ENCODE peak calls at places on chromosomes 13 and 19, in four cellular contexts. B, P, I and W are unnamed samples. For H3K9me3, the result is how much of the 10 kb centered on the place peaks cover.

GRCh38 chr19:50607874-50608785 is 31.6 kb downstream of the SYT3 start:
- DNase-seq in B (peak), P (peak), I (peak), W (peak)

GRCh38 chr19:47768604-47769003 is 9.9 kb upstream of the SELENOW start:
- DNase-seq in B (no peak), P (no peak), I (no peak), W (no peak)

GRCh38 chr13:110555601-110556223 is 5.8 kb downstream of the RAB20 start:
- DNase-seq in B (no peak), P (no peak), I (peak), W (no peak)

GRCh38 chr19:36246006-36246391 is 31.1 kb downstream of the ZNF146 start:
- DNase-seq in B (no peak), P (no peak), I (no peak), W (no peak)

GRCh38 chr13:23087884-23088283 is 92.9 kb upstream of the SGCG start:
- DNase-seq in B (no peak), P (no peak), I (no peak), W (no peak)

GRCh38 chr13:106122234-106122633 is 413.2 kb downstream of the EFNB2 start:
- DNase-seq in B (no peak), P (no peak), I (no peak), W (no peak)

GRCh38 chr19:16066611-16067104 is 9.6 kb upstream of the TPM4 start:
- DNase-seq in B (peak), P (peak), I (peak), W (no peak)

GRCh38 chr13:23558675-23559536 is 11.3 kb upstream of the TNFRSF19 start:
- DNase-seq in B (no peak), P (peak), I (no peak), W (peak)

GRCh38 chr13:41614671-41615519 is 157.5 kb downstream of the RGCC start:
- DNase-seq in B (no peak), P (no peak), I (no peak), W (no peak)

GRCh38 chr19:1076951-1077350 is 10.0 kb downstream of the ARHGAP45 start:
- DNase-seq in B (peak), P (peak), I (peak), W (peak)

GRCh38 chr19:4638828-4639530 is at the start of gene TNFAIP8L1:
- DNase-seq in B (peak), P (peak), I (peak), W (peak)

GRCh38 chr13:99976502-99977115 is 5.0 kb upstream of the ZIC2 start:
- DNase-seq in B (no peak), P (no peak), I (no peak), W (no peak)

GRCh38 chr13:110298221-110298565 is 8.8 kb downstream of the COL4A1 start:
- DNase-seq in B (no peak), P (no peak), I (no peak), W (no peak)

GRCh38 chr13:113997845-113998751 is 24.2 kb upstream of the C13orf46 start:
- DNase-seq in B (no peak), P (peak), I (peak), W (peak)

GRCh38 chr19:6723738-6724137 is 3.3 kb upstream of the C3 start:
- DNase-seq in B (no peak), P (peak), I (no peak), W (peak)

GRCh38 chr19:48868196-48868886 is at the start of gene PLEKHA4:
- DNase-seq in B (no peak), P (peak), I (no peak), W (peak)

GRCh38 chr19:48870048-48870447 is 1.6 kb upstream of the PLEKHA4 start:
- DNase-seq in B (no peak), P (no peak), I (no peak), W (no peak)

GRCh38 chr19:48867922-48868195 is 558 bp downstream of the PLEKHA4 start:
- DNase-seq in B (no peak), P (no peak), I (no peak), W (no peak)

GRCh38 chr19:48867119-48867921 is 1.1 kb downstream of the PLEKHA4 start:
- DNase-seq in B (no peak), P (no peak), I (no peak), W (no peak)

GRCh38 chr19:48866692-48867091 is 1.7 kb downstream of the PLEKHA4 start:
- DNase-seq in B (no peak), P (no peak), I (no peak), W (no peak)
- H3K27ac ChIP-seq in B (no peak), P (no peak), I (peak), W (no peak)

GRCh38 chr19:44530777-44531176 is 1.3 kb upstream of the CEACAM20 start:
- DNase-seq in B (no peak), P (no peak), I (no peak), W (no peak)
- H3K9me3 ChIP-seq in B (under half), P (under half), I (under half), W (under half)

GRCh38 chr19:41319500-41320184 is 9.7 kb downstream of the CCDC97 start:
- DNase-seq in B (no peak), P (peak), I (no peak), W (no peak)
- H3K27ac ChIP-seq in B (no peak), P (no peak), I (no peak), W (no peak)

GRCh38 chr13:108220042-108220441 is 1.9 kb downstream of the ABHD13 start:
- DNase-seq in B (peak), P (peak), I (no peak), W (no peak)
- H3K9me3 ChIP-seq in B (under half), P (under half), I (under half), W (under half)

GRCh38 chr19:48814895-48815294 is 4.1 kb upstream of the BCAT2 start:
- DNase-seq in B (no peak), P (no peak), I (no peak), W (no peak)
- H3K27ac ChIP-seq in B (no peak), P (peak), I (no peak), W (peak)

DNA sequence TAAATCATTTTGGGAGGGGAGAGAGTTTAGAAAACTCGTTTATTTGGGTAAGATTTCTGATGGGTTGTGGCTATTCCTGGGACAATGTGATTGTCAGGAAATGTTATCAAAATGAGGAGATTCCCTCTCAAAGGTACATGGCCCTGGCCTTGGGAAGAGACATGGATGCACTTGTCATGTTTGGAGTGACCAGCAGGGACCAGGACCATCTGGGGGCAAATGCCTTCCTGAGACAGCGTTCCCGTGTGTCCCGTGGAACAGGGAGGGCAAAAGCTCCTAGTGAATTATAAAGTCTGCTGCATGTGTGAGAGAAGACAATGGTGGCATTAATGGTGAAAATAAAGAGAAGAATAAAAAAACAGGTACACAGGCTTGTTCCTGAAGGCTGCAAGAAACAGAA is 317.3 kb downstream of the ZNF536 start:
- DNase-seq in B (no peak), P (no peak), I (no peak), W (no peak)
- H3K9me3 ChIP-seq in B (under half), P (under half), I (under half), W (under half)

GRCh38 chr13:112859128-112859816 is 109.7 kb upstream of the MCF2L start:
- DNase-seq in B (no peak), P (no peak), I (peak), W (no peak)
- H3K27ac ChIP-seq in B (no peak), P (no peak), I (no peak), W (peak)

GRCh38 chr19:21907516-21907915 is 71.5 kb upstream of the ZNF43 start:
- DNase-seq in B (no peak), P (no peak), I (no peak), W (no peak)

GRCh38 chr19:21908066-21908465 is 72.1 kb upstream of the ZNF43 start:
- DNase-seq in B (no peak), P (no peak), I (no peak), W (no peak)

GRCh38 chr19:21900401-21900800 is 64.4 kb upstream of the ZNF43 start:
- DNase-seq in B (no peak), P (no peak), I (no peak), W (no peak)

GRCh38 chr19:21901861-21902260 is 65.9 kb upstream of the ZNF43 start:
- DNase-seq in B (no peak), P (no peak), I (no peak), W (no peak)

DNA sequence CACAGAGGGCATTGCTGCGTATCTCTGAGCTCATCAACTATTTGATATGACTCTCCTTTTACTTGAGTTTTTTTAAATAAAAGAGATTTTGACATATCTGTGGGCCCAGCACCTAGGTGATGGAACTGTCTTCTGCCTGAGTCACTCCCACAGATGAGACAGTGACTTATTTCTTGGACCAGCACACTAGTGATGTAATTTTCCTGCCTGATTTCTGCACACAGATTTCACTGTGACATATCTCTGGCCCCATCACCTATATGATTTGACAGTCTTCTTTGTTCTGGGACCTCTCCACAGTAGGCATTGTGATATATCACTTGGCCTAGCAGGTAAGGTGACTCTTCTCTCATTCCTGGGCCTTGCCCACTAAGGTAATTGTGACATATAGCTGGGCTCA is 66.6 kb upstream of the ZNF43 start:
- DNase-seq in B (no peak), P (no peak), I (no peak), W (no peak)
- H3K9me3 ChIP-seq in B (under half), P (under half), I (half or more), W (under half)